ENCODE peak calls at places on chromosomes 6 and 20, in ten cellular contexts. One of them, this sample, is unnamed. For H3K4me1, the result is how much of the 10 kb centered on the place peaks cover.

GRCh38 chr6:138278326-138278725 is 60.0 kb upstream of the PBOV1 start:
- DNase-seq in H9: peak
- DNase-seq in heart right ventricle: no peak
- DNase-seq in heart left ventricle: no peak
- DNase-seq in A549: peak
- DNase-seq in IMR-90: peak
- DNase-seq in mesendoderm: peak
- DNase-seq in ovary: peak
- DNase-seq in aorta: no peak
- DNase-seq in mammary epithelial cell: no peak
- DNase-seq in this sample: no peak

GRCh38 chr20:7038029-7038428 is 270.5 kb downstream of the BMP2 start:
- DNase-seq in heart left ventricle: no peak
- DNase-seq in A549: no peak
- DNase-seq in heart right ventricle: no peak
- DNase-seq in H9: no peak
- DNase-seq in ovary: no peak
- DNase-seq in mesendoderm: no peak
- DNase-seq in IMR-90: no peak
- DNase-seq in mammary epithelial cell: peak
- DNase-seq in aorta: no peak
- DNase-seq in this sample: no peak

GRCh38 chr20:37897008-37897548 is 5.8 kb upstream of the VSTM2L start:
- DNase-seq in A549: no peak
- DNase-seq in aorta: no peak
- DNase-seq in IMR-90: no peak
- DNase-seq in H9: peak
- DNase-seq in ovary: no peak
- DNase-seq in heart left ventricle: peak
- DNase-seq in mammary epithelial cell: no peak
- DNase-seq in heart right ventricle: peak
- DNase-seq in mesendoderm: peak
- DNase-seq in this sample: peak

GRCh38 chr20:59016795-59017492 is 2.3 kb upstream of the TUBB1 start:
- DNase-seq in IMR-90: no peak
- DNase-seq in A549: no peak
- DNase-seq in mammary epithelial cell: no peak
- DNase-seq in aorta: no peak
- DNase-seq in heart right ventricle: no peak
- DNase-seq in heart left ventricle: no peak
- DNase-seq in ovary: no peak
- DNase-seq in mesendoderm: no peak
- DNase-seq in H9: no peak
- DNase-seq in this sample: no peak

GRCh38 chr6:149964243-149965190 is 774 bp downstream of the ULBP1 start:
- DNase-seq in ovary: no peak
- DNase-seq in H9: peak
- DNase-seq in heart right ventricle: no peak
- DNase-seq in mesendoderm: peak
- DNase-seq in aorta: no peak
- DNase-seq in heart left ventricle: no peak
- DNase-seq in mammary epithelial cell: no peak
- DNase-seq in IMR-90: peak
- DNase-seq in A549: no peak
- DNase-seq in this sample: peak

GRCh38 chr6:38212579-38212978 is 393.1 kb downstream of the ZFAND3 start:
- DNase-seq in aorta: peak
- DNase-seq in IMR-90: no peak
- DNase-seq in mesendoderm: peak
- DNase-seq in H9: no peak
- DNase-seq in A549: no peak
- DNase-seq in mammary epithelial cell: no peak
- DNase-seq in ovary: peak
- DNase-seq in heart right ventricle: no peak
- DNase-seq in heart left ventricle: no peak
- DNase-seq in this sample: no peak

GRCh38 chr6:113732384-113732966 is 124.7 kb upstream of the MARCKS start:
- DNase-seq in heart right ventricle: peak
- DNase-seq in H9: no peak
- DNase-seq in mammary epithelial cell: no peak
- DNase-seq in mesendoderm: no peak
- DNase-seq in heart left ventricle: peak
- DNase-seq in A549: no peak
- DNase-seq in IMR-90: peak
- DNase-seq in aorta: no peak
- DNase-seq in ovary: peak
- DNase-seq in this sample: peak

GRCh38 chr6:16238658-16239089 is 287 bp downstream of the GMPR start:
- DNase-seq in mammary epithelial cell: no peak
- DNase-seq in mesendoderm: peak
- DNase-seq in heart right ventricle: no peak
- DNase-seq in A549: no peak
- DNase-seq in heart left ventricle: no peak
- DNase-seq in aorta: no peak
- DNase-seq in H9: peak
- DNase-seq in ovary: no peak
- DNase-seq in IMR-90: no peak
- DNase-seq in this sample: no peak

GRCh38 chr6:33206864-33207568 is 1.3 kb upstream of the RING1 start:
- DNase-seq in mammary epithelial cell: no peak
- DNase-seq in mesendoderm: peak
- DNase-seq in IMR-90: peak
- DNase-seq in ovary: no peak
- DNase-seq in aorta: no peak
- DNase-seq in A549: no peak
- DNase-seq in heart right ventricle: no peak
- DNase-seq in H9: no peak
- DNase-seq in heart left ventricle: no peak
- DNase-seq in this sample: no peak

GRCh38 chr6:170125447-170126300 is 165.2 kb downstream of the DLL1 start:
- DNase-seq in H9: peak
- DNase-seq in ovary: peak
- DNase-seq in mesendoderm: no peak
- DNase-seq in aorta: peak
- DNase-seq in mammary epithelial cell: no peak
- DNase-seq in heart right ventricle: no peak
- DNase-seq in A549: no peak
- DNase-seq in IMR-90: no peak
- DNase-seq in heart left ventricle: no peak
- DNase-seq in this sample: no peak

GRCh38 chr6:69090132-69090531 is 455.1 kb downstream of the ADGRB3 start:
- DNase-seq in heart right ventricle: no peak
- DNase-seq in heart left ventricle: peak
- DNase-seq in ovary: no peak
- DNase-seq in mesendoderm: no peak
- DNase-seq in H9: no peak
- DNase-seq in mammary epithelial cell: no peak
- DNase-seq in aorta: no peak
- DNase-seq in IMR-90: peak
- DNase-seq in A549: peak
- DNase-seq in this sample: no peak

GRCh38 chr6:113969888-113970807 is 800 bp downstream of the HDAC2 start:
- DNase-seq in ovary: peak
- DNase-seq in H9: peak
- DNase-seq in IMR-90: peak
- DNase-seq in heart right ventricle: peak
- DNase-seq in A549: peak
- DNase-seq in mammary epithelial cell: peak
- DNase-seq in heart left ventricle: peak
- DNase-seq in mesendoderm: peak
- DNase-seq in aorta: peak
- DNase-seq in this sample: peak

GRCh38 chr6:163386329-163386910 is 28.1 kb upstream of the QKI start:
- DNase-seq in mammary epithelial cell: no peak
- DNase-seq in ovary: no peak
- DNase-seq in heart right ventricle: no peak
- DNase-seq in A549: no peak
- DNase-seq in mesendoderm: no peak
- DNase-seq in H9: no peak
- DNase-seq in aorta: no peak
- DNase-seq in heart left ventricle: no peak
- DNase-seq in IMR-90: no peak
- DNase-seq in this sample: no peak

GRCh38 chr6:163383912-163384311 is 30.6 kb upstream of the QKI start:
- DNase-seq in A549: no peak
- DNase-seq in IMR-90: peak
- DNase-seq in mesendoderm: no peak
- DNase-seq in ovary: no peak
- DNase-seq in aorta: no peak
- DNase-seq in mammary epithelial cell: peak
- DNase-seq in heart right ventricle: no peak
- DNase-seq in H9: no peak
- DNase-seq in heart left ventricle: no peak
- DNase-seq in this sample: no peak

GRCh38 chr6:163387317-163387716 is 27.2 kb upstream of the QKI start:
- DNase-seq in mammary epithelial cell: peak
- DNase-seq in ovary: no peak
- DNase-seq in H9: no peak
- DNase-seq in A549: no peak
- DNase-seq in heart left ventricle: no peak
- DNase-seq in IMR-90: peak
- DNase-seq in mesendoderm: no peak
- DNase-seq in heart right ventricle: no peak
- DNase-seq in aorta: no peak
- DNase-seq in this sample: no peak

GRCh38 chr6:163381118-163381751 is 33.3 kb upstream of the QKI start:
- DNase-seq in heart right ventricle: no peak
- DNase-seq in heart left ventricle: no peak
- DNase-seq in ovary: no peak
- DNase-seq in mammary epithelial cell: no peak
- DNase-seq in aorta: no peak
- DNase-seq in A549: no peak
- DNase-seq in mesendoderm: no peak
- DNase-seq in IMR-90: no peak
- DNase-seq in H9: no peak
- DNase-seq in this sample: no peak

GRCh38 chr6:163384510-163384909 is 30.0 kb upstream of the QKI start:
- DNase-seq in heart right ventricle: no peak
- DNase-seq in ovary: no peak
- DNase-seq in heart left ventricle: no peak
- DNase-seq in A549: no peak
- DNase-seq in IMR-90: no peak
- DNase-seq in mesendoderm: no peak
- DNase-seq in aorta: no peak
- DNase-seq in H9: no peak
- DNase-seq in mammary epithelial cell: no peak
- DNase-seq in this sample: no peak
- H3K4me1 ChIP-seq in heart right ventricle: under half
- H3K4me1 ChIP-seq in ovary: under half
- H3K4me1 ChIP-seq in heart left ventricle: under half
- H3K4me1 ChIP-seq in A549: under half
- H3K4me1 ChIP-seq in IMR-90: under half
- H3K4me1 ChIP-seq in mesendoderm: under half
- H3K4me1 ChIP-seq in aorta: under half
- H3K4me1 ChIP-seq in H9: under half
- H3K4me1 ChIP-seq in mammary epithelial cell: under half
- H3K4me1 ChIP-seq in this sample: under half

GRCh38 chr6:10722820-10723651 is at the start of gene TMEM14C:
- DNase-seq in ovary: peak
- DNase-seq in heart right ventricle: peak
- DNase-seq in heart left ventricle: peak
- DNase-seq in IMR-90: peak
- DNase-seq in aorta: peak
- DNase-seq in mesendoderm: peak
- DNase-seq in A549: peak
- DNase-seq in mammary epithelial cell: peak
- DNase-seq in H9: peak
- DNase-seq in this sample: peak
- H3K4me1 ChIP-seq in ovary: under half
- H3K4me1 ChIP-seq in heart right ventricle: under half
- H3K4me1 ChIP-seq in heart left ventricle: under half
- H3K4me1 ChIP-seq in IMR-90: under half
- H3K4me1 ChIP-seq in aorta: under half
- H3K4me1 ChIP-seq in mesendoderm: under half
- H3K4me1 ChIP-seq in A549: under half
- H3K4me1 ChIP-seq in mammary epithelial cell: under half
- H3K4me1 ChIP-seq in H9: under half
- H3K4me1 ChIP-seq in this sample: under half

DNA sequence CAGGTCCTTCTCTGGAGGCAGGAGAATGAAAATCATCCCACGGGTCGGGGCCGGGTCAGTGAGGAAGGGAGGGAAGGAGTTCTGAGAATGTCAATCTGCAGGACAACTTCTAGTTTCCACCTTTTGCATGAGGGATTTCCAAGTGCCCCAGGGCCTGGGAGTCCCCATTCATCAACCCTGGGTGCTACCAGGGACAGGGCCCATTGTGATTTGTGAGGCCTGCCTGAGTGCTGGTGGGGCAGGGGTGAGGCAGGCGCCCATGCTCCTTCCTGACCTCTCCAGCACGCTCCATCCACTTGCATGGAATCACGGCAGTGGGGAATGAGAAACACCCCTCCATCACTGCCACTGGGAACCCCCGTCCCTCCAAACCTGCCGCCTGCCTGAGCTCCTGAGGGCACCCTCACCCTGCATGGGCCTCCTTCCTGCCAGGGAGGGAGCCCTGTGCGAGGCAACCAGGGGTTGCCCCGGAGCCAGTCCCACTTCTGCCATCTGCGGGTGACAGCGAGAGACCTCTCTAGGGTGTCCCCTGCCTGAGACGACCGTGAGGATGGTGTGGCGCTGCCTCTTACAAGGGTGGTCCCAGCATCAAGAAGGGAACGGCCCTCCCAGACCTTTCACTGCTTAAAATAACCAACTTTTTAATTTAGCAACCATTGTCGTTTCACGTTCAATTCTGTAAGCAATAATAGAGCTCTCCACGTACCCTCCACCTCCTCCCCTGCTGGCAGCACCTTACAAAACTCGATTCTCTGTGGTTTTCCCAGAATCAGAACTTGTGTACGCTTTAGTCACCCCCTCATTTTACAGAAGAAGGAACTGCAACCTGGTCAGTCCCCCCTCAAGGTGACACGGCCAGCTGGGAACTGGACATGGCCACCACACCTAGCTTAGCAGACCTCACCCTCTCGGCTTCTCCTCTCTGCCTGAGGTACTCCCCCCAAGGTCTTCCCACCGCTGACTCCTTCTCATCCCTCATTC is 28.6 kb downstream of the PMEPA1 start:
- DNase-seq in heart right ventricle: no peak
- DNase-seq in A549: no peak
- DNase-seq in heart left ventricle: no peak
- DNase-seq in IMR-90: no peak
- DNase-seq in mesendoderm: no peak
- DNase-seq in mammary epithelial cell: no peak
- DNase-seq in H9: no peak
- DNase-seq in ovary: no peak
- DNase-seq in aorta: no peak
- DNase-seq in this sample: peak
- H3K4me1 ChIP-seq in heart right ventricle: under half
- H3K4me1 ChIP-seq in A549: half or more
- H3K4me1 ChIP-seq in heart left ventricle: half or more
- H3K4me1 ChIP-seq in IMR-90: under half
- H3K4me1 ChIP-seq in mesendoderm: under half
- H3K4me1 ChIP-seq in mammary epithelial cell: under half
- H3K4me1 ChIP-seq in H9: under half
- H3K4me1 ChIP-seq in ovary: under half
- H3K4me1 ChIP-seq in aorta: under half
- H3K4me1 ChIP-seq in this sample: under half

DNA sequence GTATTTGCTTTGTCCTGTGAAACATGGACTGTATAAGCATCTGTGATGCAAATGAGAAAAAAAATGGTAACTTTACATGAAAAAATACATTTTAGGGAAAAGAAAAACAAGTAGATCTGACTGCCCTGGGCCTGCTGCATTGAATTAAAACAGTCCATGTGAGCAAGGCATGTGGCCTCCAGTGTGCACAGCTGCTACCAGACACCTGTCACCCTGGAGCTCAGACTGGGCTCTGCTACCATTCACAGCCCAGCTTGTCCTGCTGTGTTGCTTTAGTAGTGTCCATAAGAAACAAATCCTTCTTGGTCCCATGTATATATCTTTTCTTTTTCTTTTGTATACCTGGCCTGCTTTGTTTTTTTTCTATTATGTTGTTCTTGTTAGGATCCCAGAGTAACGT is 315.9 kb downstream of the NKAIN2 start:
- DNase-seq in A549: no peak
- DNase-seq in IMR-90: no peak
- DNase-seq in H9: no peak
- DNase-seq in ovary: no peak
- DNase-seq in mammary epithelial cell: no peak
- DNase-seq in mesendoderm: no peak
- DNase-seq in aorta: no peak
- DNase-seq in heart left ventricle: no peak
- DNase-seq in heart right ventricle: no peak
- DNase-seq in this sample: no peak
- H3K4me1 ChIP-seq in A549: under half
- H3K4me1 ChIP-seq in IMR-90: under half
- H3K4me1 ChIP-seq in H9: under half
- H3K4me1 ChIP-seq in ovary: under half
- H3K4me1 ChIP-seq in mammary epithelial cell: under half
- H3K4me1 ChIP-seq in mesendoderm: under half
- H3K4me1 ChIP-seq in aorta: under half
- H3K4me1 ChIP-seq in heart left ventricle: under half
- H3K4me1 ChIP-seq in heart right ventricle: under half
- H3K4me1 ChIP-seq in this sample: under half